ENCODE peak calls at places on chromosomes 1 and 21, in five cellular contexts. I is GM13976, E is right lobe of liver, G is fibroblast of pulmonary artery, V is AG09319. B is an unnamed sample.

GRCh38 chr1:182279724-182280506 is 111.7 kb downstream of the GLUL start:
- DNase-seq in I (no peak), G (no peak), V (no peak), E (no peak), B (peak)

GRCh38 chr1:168136709-168137514 is at the start of gene GPR161:
- DNase-seq in V (no peak), E (no peak), I (peak), G (peak), B (peak)

GRCh38 chr21:42316891-42317290 is 1.7 kb upstream of the TFF3 start:
- DNase-seq in G (no peak), E (no peak), V (no peak), I (no peak), B (no peak)

GRCh38 chr1:196669693-196670092 is 17.9 kb downstream of the CFH start:
- DNase-seq in G (no peak), V (no peak), E (peak), I (no peak), B (no peak)

GRCh38 chr1:243939167-243939848 is 89.3 kb upstream of the AKT3 start:
- DNase-seq in E (no peak), V (no peak), I (no peak), G (peak), B (peak)

GRCh38 chr1:111032295-111032897 is 68.7 kb upstream of the LRIF1 start:
- DNase-seq in V (no peak), G (peak), E (no peak), I (peak), B (peak)

GRCh38 chr1:6108937-6109636 is 63.4 kb downstream of the KCNAB2 start:
- DNase-seq in I (peak), V (no peak), E (peak), G (peak), B (peak)

GRCh38 chr21:44695641-44696040 is 1.3 kb upstream of the KRTAP10-12 start:
- DNase-seq in E (no peak), G (no peak), I (no peak), V (no peak), B (no peak)

GRCh38 chr1:207863893-207864535 is 46.9 kb downstream of the CD34 start:
- DNase-seq in E (no peak), G (no peak), V (no peak), I (peak), B (no peak)

GRCh38 chr1:71582673-71583072 is 501.8 kb upstream of the ZRANB2 start:
- DNase-seq in E (no peak), G (no peak), I (no peak), V (no peak), B (no peak)

GRCh38 chr1:71592646-71593274 is 511.9 kb upstream of the ZRANB2 start:
- DNase-seq in G (peak), I (no peak), V (no peak), E (no peak), B (no peak)

GRCh38 chr1:71589005-71589404 is 508.2 kb upstream of the ZRANB2 start:
- DNase-seq in I (no peak), V (no peak), E (no peak), G (no peak), B (no peak)

GRCh38 chr1:71586030-71586429 is 505.2 kb upstream of the ZRANB2 start:
- DNase-seq in E (no peak), V (no peak), G (no peak), I (no peak), B (no peak)

DNA sequence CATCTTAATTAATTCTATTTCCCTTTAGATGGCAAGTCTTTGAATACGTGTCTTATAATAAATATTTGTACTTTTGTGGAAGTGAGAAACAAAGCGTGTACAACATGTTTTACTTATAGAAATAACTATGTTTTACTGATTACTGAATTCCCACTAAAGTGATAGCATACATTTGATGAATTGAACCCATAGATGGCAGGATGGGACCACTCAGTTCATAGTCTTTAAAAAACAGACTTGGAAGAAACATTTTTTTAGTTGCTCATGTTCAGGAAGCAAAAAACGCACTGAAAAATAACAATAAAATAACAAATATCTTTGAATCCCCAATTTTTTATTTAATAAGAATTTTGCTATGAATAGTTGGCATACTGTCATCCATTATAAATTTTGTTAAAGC is 507.1 kb upstream of the ZRANB2 start:
- DNase-seq in E (no peak), G (peak), I (no peak), V (peak), B (peak)
- TF ChIP-seq CTCF in E (peak), G (peak), I (no peak), V (peak), B (peak)

DNA sequence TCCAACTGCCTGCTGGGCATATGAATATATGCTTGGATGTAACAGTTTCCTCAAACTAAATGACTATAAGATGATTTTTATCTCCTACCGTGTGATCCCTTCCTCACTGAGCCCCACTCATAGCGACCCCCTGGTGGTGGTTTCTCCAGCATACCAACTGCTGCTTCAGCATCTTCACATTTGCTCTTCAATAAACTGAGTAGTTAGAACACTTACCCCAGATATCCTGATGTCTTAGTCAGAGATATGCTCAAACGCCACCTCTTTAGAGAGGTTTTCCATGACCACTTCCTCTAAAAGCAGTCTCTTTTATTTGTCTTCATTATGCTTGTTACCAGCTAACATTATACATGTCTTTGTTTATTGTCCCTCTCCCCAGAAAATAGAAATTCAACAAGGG is 10.2 kb upstream of the HNRNPR start:
- DNase-seq in I (no peak), G (no peak), V (no peak), E (no peak), B (no peak)
- TF ChIP-seq CTCF in I (no peak), G (peak), V (no peak), E (no peak), B (no peak)

DNA sequence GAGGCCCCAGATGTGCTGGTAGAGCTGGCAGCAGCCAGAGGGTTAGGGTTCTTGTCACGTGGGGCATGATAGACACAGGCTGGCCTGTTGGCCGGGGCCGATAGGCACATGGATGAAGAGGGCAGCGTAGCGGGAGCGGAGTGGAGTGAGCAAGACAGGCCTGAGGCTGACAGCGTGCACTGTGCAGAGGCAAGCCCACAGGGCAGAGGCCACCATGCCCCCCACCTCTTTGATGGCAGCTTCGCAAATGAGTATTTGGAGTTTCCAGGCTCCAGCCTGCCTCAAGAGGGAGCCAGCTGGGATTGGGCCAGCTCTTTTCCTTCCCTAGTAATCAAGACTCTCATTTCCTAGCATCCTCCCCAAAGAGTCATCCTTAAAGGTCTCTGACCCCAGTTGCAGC is 43.5 kb downstream of the TMCC2 start:
- DNase-seq in E (no peak), G (peak), V (peak), I (no peak), B (no peak)
- TF ChIP-seq CTCF in E (no peak), G (peak), V (peak), I (no peak), B (peak)

GRCh38 chr1:235160395-235160964 is 570 bp downstream of the RBM34 start:
- DNase-seq in I (peak), E (no peak), V (peak), G (peak), B (peak)
- TF ChIP-seq CTCF in I (no peak), E (no peak), V (no peak), G (no peak), B (no peak)